ENCODE peak calls at places on chromosomes 13 and 19, in nine cellular contexts. B, C, M, K, Z, E, I, D and Q are unnamed samples.

GRCh38 chr13:74891610-74892009 is 590.4 kb downstream of the TBC1D4 start:
- DNase-seq in Z (no peak), E (no peak), M (no peak), K (peak; percentile 75), I (no peak), B (no peak), C (no peak), D (no peak), Q (peak; percentile 49)

GRCh38 chr19:35168261-35168660 is 13.7 kb downstream of the FXYD5 start:
- DNase-seq in Z (no peak), K (peak; percentile 40), B (no peak), E (no peak), C (no peak), D (no peak), I (no peak), M (no peak), Q (no peak)

GRCh38 chr13:51826606-51827005 is 18.4 kb downstream of the TMEM272 start:
- DNase-seq in E (peak; percentile 48), M (no peak), I (no peak), C (no peak), B (no peak), D (no peak), Z (no peak), K (no peak), Q (no peak)

GRCh38 chr19:5718032-5718578 is 1.8 kb downstream of the LONP1 start:
- DNase-seq in E (no peak), I (no peak), D (no peak), C (no peak), M (no peak), B (peak; percentile 56), K (peak; percentile 55), Z (no peak), Q (no peak)

GRCh38 chr19:55600336-55601028 is 394 bp downstream of the ZNF524 start:
- DNase-seq in D (no peak), M (no peak), B (no peak), I (no peak), E (peak; percentile 84), K (peak; percentile 49), C (no peak), Z (no peak), Q (peak; percentile 86)

GRCh38 chr19:55460670-55461258 is 678 bp downstream of the ISOC2 start:
- DNase-seq in M (no peak), B (no peak), Z (no peak), E (peak; percentile 55), I (no peak), D (no peak), C (peak; percentile 86), K (peak; percentile 28), Q (peak; percentile 9)

GRCh38 chr13:112956516-112957294 is 12.3 kb upstream of the MCF2L start:
- DNase-seq in C (no peak), K (no peak), D (no peak), Z (no peak), E (no peak), I (no peak), M (no peak), B (no peak), Q (no peak)

GRCh38 chr19:709965-710714 is 1.4 kb downstream of the PALM start:
- DNase-seq in D (no peak), K (no peak), Z (no peak), B (no peak), I (no peak), C (peak; percentile 58), M (no peak), E (no peak), Q (no peak)

GRCh38 chr13:32142956-32143375 is 111.4 kb downstream of the FRY start:
- DNase-seq in Z (no peak), E (no peak), I (no peak), M (no peak), D (no peak), C (no peak), B (no peak), K (peak; percentile 70), Q (no peak)

GRCh38 chr19:16268676-16269319 is 55.8 kb upstream of the KLF2 start:
- DNase-seq in K (no peak), E (no peak), D (peak; percentile 23), B (peak; percentile 24), Z (no peak), I (peak; percentile 44), C (no peak), M (no peak), Q (no peak)

GRCh38 chr19:54206030-54206830 is 5.6 kb downstream of the RPS9 start:
- DNase-seq in D (no peak), Z (no peak), B (no peak), I (no peak), K (no peak), M (no peak), C (no peak), E (no peak), Q (no peak)

GRCh38 chr19:41373993-41374392 is 2.3 kb upstream of the TMEM91 start:
- DNase-seq in B (no peak), D (no peak), M (no peak), K (no peak), E (peak; percentile 86), Z (no peak), C (peak; percentile 83), I (no peak), Q (peak; percentile 89)

GRCh38 chr19:7373862-7374261 is 25.1 kb downstream of the ARHGEF18 start:
- DNase-seq in Z (no peak), E (no peak), B (no peak), K (peak; percentile 18), I (no peak), D (no peak), C (no peak), M (no peak), Q (no peak)

GRCh38 chr19:50749490-50749889 is 20.8 kb upstream of the GPR32 start:
- DNase-seq in E (no peak), Z (no peak), I (no peak), C (no peak), B (no peak), K (no peak), D (no peak), M (no peak), Q (no peak)

GRCh38 chr13:50428183-50428877 is 413.1 kb downstream of the KCNRG start:
- DNase-seq in C (no peak), K (no peak), D (no peak), Z (no peak), I (no peak), E (no peak), B (no peak), M (no peak), Q (no peak)

GRCh38 chr19:46173886-46174475 is 25.9 kb downstream of the IGFL2 start:
- DNase-seq in I (no peak), D (no peak), C (no peak), K (no peak), E (peak; percentile 21), M (no peak), B (no peak), Z (no peak), Q (no peak)

GRCh38 chr19:3065675-3066357 is 3.5 kb upstream of the TLE5 start:
- DNase-seq in D (no peak), K (no peak), B (no peak), M (no peak), C (no peak), I (no peak), Z (no peak), E (no peak), Q (peak; percentile 83)

GRCh38 chr13:45511310-45512147 is 46.8 kb downstream of the COG3 start:
- DNase-seq in E (peak; percentile 31), C (no peak), B (no peak), M (peak; percentile 2), D (no peak), I (peak; percentile 67), Z (no peak), K (peak; percentile 78), Q (peak; percentile 56)

GRCh38 chr13:88617176-88617575 is 946.0 kb downstream of the SLITRK5 start:
- DNase-seq in I (no peak), B (no peak), C (no peak), K (no peak), M (no peak), D (no peak), Z (no peak), E (no peak), Q (no peak)